ENCODE peak calls at places on chromosomes 6 and 20, in seven cellular contexts. H is KG1; D is A549; U is NCI-H774; B is activated T-cell treated with anti-CD3 and anti-CD28 coated beads for 24 hours; M is DMS 273 treated with DMSO at 0.1 percent for 48 hours; G is stimulated activated CD4-positive, alpha-beta T cell treated with anti-CD3 and anti-CD28 coated beads, Interleukin-2, amount 100 ng/mL, for 24 hours. W is an unnamed sample.

GRCh38 chr20:7722564-7722963 is 217.7 kb downstream of the HAO1 start:
- DNase-seq in H (no peak), D (no peak), U (no peak), B (no peak), M (no peak), G (no peak), W (no peak)

GRCh38 chr20:37915434-37915787 is 12.5 kb downstream of the VSTM2L start:
- DNase-seq in H (no peak), D (no peak), U (no peak), B (no peak), M (no peak), G (no peak), W (no peak)

GRCh38 chr6:4647414-4648365 is 128.5 kb upstream of the CDYL start:
- DNase-seq in H (no peak), D (peak; percentile 70), U (peak; percentile 71), B (no peak), M (no peak), G (peak; percentile 26), W (peak; percentile 74)

GRCh38 chr6:139531716-139532115 is 157.3 kb upstream of the CITED2 start:
- DNase-seq in H (no peak), D (no peak), U (no peak), B (no peak), M (no peak), G (no peak), W (no peak)

GRCh38 chr6:48426636-48427035 is 315.6 kb upstream of the PTCHD4 start:
- DNase-seq in H (no peak), D (no peak), U (no peak), B (no peak), M (no peak), G (no peak), W (no peak)

GRCh38 chr20:31608256-31608980 is 3.3 kb downstream of the ID1 start:
- DNase-seq in H (no peak), D (peak; percentile 95), U (peak; percentile 85), B (no peak), M (peak; percentile 90), G (no peak), W (peak; percentile 34)

GRCh38 chr6:92201618-92202017 is 1217.7 kb downstream of the EPHA7 start:
- DNase-seq in H (no peak), D (no peak), U (no peak), B (no peak), M (no peak), G (no peak), W (no peak)

GRCh38 chr6:79028641-79029314 is 49.3 kb downstream of the PHIP start:
- DNase-seq in H (no peak), D (no peak), U (no peak), B (no peak), M (no peak), G (no peak), W (no peak)

GRCh38 chr6:152552616-152553209 is 84.4 kb downstream of the SYNE1 start:
- DNase-seq in H (peak; percentile 15), D (peak; percentile 31), U (no peak), B (peak; percentile 2), M (peak; percentile 1), G (peak; percentile 18), W (peak; percentile 26)

GRCh38 chr6:95249661-95250060 is 327.7 kb upstream of the MANEA start:
- DNase-seq in H (no peak), D (no peak), U (no peak), B (no peak), M (no peak), G (no peak), W (no peak)